ENCODE peak calls at places on chromosomes 2 and 18, in four cellular contexts. D is ascending aorta; T is HCT116; X is CD8-positive, alpha-beta T cell. V is an unnamed sample.

GRCh38 chr2:11377915-11378649 is 33.6 kb upstream of the ROCK2 start:
- DNase-seq in D (no peak), T (no peak), X (no peak), V (no peak)

GRCh38 chr2:136410673-136411072 is 292.7 kb upstream of the CXCR4 start:
- DNase-seq in X (no peak), D (no peak), T (no peak), V (no peak)

GRCh38 chr2:72942293-72942692 is 25.0 kb downstream of the EMX1 start:
- DNase-seq in T (no peak), X (no peak), D (no peak), V (no peak)

GRCh38 chr2:235864746-235865535 is 303.2 kb downstream of the GBX2 start:
- DNase-seq in D (no peak), T (no peak), X (no peak), V (no peak)

GRCh38 chr2:157329524-157329923 is 3.9 kb upstream of the ERMN start:
- DNase-seq in X (no peak), D (no peak), T (no peak), V (peak; percentile 41)

GRCh38 chr2:63054812-63055509 is 4.3 kb downstream of the OTX1 start:
- DNase-seq in X (no peak), T (no peak), D (no peak), V (no peak)

GRCh38 chr2:19648583-19648982 is 253.2 kb downstream of the TTC32 start:
- DNase-seq in D (no peak), X (no peak), T (no peak), V (no peak)

GRCh38 chr2:198374375-198375072 is 570.1 kb downstream of the PLCL1 start:
- DNase-seq in D (no peak), X (no peak), T (no peak), V (peak; percentile 19)

GRCh38 chr2:42764096-42764495 is at the start of gene OXER1:
- DNase-seq in X (no peak), T (no peak), D (no peak), V (no peak)

GRCh38 chr18:9874730-9875129 is 11.0 kb upstream of the TXNDC2 start:
- DNase-seq in D (no peak), T (no peak), X (no peak), V (no peak)

GRCh38 chr2:193929131-193929530 is 1727.9 kb upstream of the SLC39A10 start:
- DNase-seq in T (no peak), X (no peak), D (no peak), V (no peak)

GRCh38 chr2:141528990-141529389 is 601.8 kb downstream of the LRP1B start:
- DNase-seq in X (no peak), T (no peak), D (no peak), V (peak; percentile 67)

GRCh38 chr2:100921685-100922161 is 80.4 kb upstream of the RPL31 start:
- DNase-seq in T (no peak), D (no peak), X (no peak), V (no peak)

GRCh38 chr2:202109737-202110184 is 36.7 kb downstream of the KIAA2012 start:
- DNase-seq in T (no peak), D (no peak), X (no peak), V (no peak)

GRCh38 chr2:71796174-71796592 is 342.8 kb downstream of the DYSF start:
- DNase-seq in X (no peak), D (no peak), T (no peak), V (no peak)

GRCh38 chr2:112869258-112869842 is 32.8 kb upstream of the IL1B start:
- DNase-seq in T (peak; percentile 86), D (no peak), X (no peak), V (peak; percentile 93)

GRCh38 chr2:28661589-28662001 is 90.0 kb upstream of the PPP1CB start:
- DNase-seq in D (peak; percentile 63), T (no peak), X (no peak), V (peak; percentile 49)

GRCh38 chr18:37546651-37547050 is 18.9 kb downstream of the CELF4 start:
- DNase-seq in D (no peak), X (no peak), T (no peak), V (no peak)

GRCh38 chr2:31249009-31249690 is 15.2 kb downstream of the EHD3 start:
- DNase-seq in D (no peak), X (no peak), T (no peak), V (no peak)

GRCh38 chr18:48713302-48713701 is 174.5 kb downstream of the CTIF start:
- DNase-seq in T (no peak), D (no peak), X (no peak), V (no peak)

GRCh38 chr2:119857742-119858141 is 98.0 kb downstream of the PTPN4 start:
- DNase-seq in D (no peak), T (no peak), X (no peak), V (no peak)

GRCh38 chr2:133607679-133608078 is 39.4 kb upstream of the NCKAP5 start:
- DNase-seq in X (no peak), D (no peak), T (no peak), V (no peak)

GRCh38 chr2:9807555-9808305 is 35.5 kb upstream of the TAF1B start:
- DNase-seq in T (no peak), X (no peak), D (no peak), V (no peak)

GRCh38 chr18:79587298-79588125 is 92.1 kb upstream of the CTDP1 start:
- DNase-seq in T (no peak), D (no peak), X (no peak), V (no peak)

GRCh38 chr2:133346654-133347053 is 221.6 kb downstream of the NCKAP5 start:
- DNase-seq in X (no peak), T (no peak), D (no peak), V (no peak)

GRCh38 chr2:73297151-73297559 is 3.8 kb upstream of the EGR4 start:
- DNase-seq in D (no peak), X (no peak), T (no peak), V (no peak)

GRCh38 chr18:13703899-13704298 is 22.5 kb downstream of the FAM210A start:
- DNase-seq in D (no peak), T (peak; percentile 35), X (no peak), V (no peak)

GRCh38 chr18:61893304-61893970 is 630 bp upstream of the RNF152 start:
- DNase-seq in X (peak; percentile 16), T (no peak), D (no peak), V (no peak)

GRCh38 chr18:22410126-22410525 is 7.6 kb downstream of the CTAGE1 start:
- DNase-seq in D (no peak), X (no peak), T (no peak), V (no peak)

GRCh38 chr18:22405142-22405541 is 12.6 kb downstream of the CTAGE1 start:
- DNase-seq in T (no peak), D (no peak), X (no peak), V (no peak)

GRCh38 chr18:22409445-22409844 is 8.3 kb downstream of the CTAGE1 start:
- DNase-seq in D (no peak), X (no peak), T (no peak), V (no peak)

GRCh38 chr18:22411442-22411841 is 6.3 kb downstream of the CTAGE1 start:
- DNase-seq in X (no peak), D (no peak), T (no peak), V (no peak)

DNA sequence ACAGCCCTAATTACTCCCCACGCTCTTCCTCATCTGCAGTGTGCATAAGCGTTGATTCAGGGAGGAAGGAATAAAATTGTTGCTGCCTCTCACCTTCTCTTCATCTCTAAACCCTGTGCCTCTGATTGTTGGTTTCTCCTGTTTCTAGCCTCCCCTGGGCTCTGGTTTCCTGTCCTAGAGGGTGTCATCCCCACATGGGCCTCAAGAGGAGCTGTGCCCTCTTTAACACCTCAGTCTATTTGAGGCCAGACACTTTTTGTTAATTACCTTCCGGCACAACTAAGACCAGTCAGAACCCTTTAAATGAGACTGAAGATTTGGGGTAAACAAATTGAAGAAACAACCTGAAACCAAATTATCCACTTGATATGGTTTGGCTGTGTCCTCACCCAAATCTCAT is 9.7 kb downstream of the CTAGE1 start:
- DNase-seq in X (no peak), T (no peak), D (no peak), V (no peak)
- TF ChIP-seq CTCF in X (no peak), T (peak; percentile 38), D (no peak), V (no peak)

DNA sequence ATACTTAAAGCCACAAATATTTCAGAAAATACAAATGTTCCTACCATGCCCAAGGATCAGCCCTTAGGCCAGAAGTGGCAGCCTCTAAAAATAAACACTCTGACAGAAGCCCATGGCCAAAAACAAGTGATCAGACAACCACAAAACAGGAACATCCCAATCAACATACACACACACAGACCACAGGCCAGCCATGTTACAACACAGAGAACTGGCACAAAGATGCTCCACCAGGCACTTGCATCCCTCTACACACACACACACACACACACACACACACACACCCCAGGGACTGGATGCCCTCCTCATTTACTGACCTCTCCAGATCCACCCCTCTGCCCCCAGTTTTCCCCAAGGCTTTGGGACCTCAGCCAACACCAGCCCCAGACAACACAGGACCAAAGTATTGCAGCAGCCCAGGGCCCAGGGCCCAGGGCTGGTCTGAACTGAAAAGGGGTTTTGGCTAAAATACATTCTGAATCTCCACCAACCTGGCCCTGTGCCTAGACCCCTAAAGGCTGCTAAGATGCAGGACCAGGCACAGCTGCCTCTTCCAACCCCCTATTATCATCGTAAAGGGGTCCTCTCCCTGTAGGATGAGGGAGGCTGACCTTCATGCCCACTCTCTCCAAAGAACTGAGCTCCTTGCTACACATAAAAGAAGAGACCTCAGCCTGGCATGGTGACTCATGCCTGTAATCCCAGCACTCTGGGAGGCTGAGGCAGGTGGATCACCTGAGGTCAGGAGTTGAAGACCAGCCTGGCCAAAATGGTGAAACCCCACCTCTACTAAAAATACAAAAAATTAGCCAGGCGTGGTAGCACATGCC is 151.4 kb downstream of the TNS1 start:
- DNase-seq in X (no peak), D (no peak), T (no peak), V (no peak)
- TF ChIP-seq CTCF in X (no peak), D (no peak), T (no peak), V (no peak)

DNA sequence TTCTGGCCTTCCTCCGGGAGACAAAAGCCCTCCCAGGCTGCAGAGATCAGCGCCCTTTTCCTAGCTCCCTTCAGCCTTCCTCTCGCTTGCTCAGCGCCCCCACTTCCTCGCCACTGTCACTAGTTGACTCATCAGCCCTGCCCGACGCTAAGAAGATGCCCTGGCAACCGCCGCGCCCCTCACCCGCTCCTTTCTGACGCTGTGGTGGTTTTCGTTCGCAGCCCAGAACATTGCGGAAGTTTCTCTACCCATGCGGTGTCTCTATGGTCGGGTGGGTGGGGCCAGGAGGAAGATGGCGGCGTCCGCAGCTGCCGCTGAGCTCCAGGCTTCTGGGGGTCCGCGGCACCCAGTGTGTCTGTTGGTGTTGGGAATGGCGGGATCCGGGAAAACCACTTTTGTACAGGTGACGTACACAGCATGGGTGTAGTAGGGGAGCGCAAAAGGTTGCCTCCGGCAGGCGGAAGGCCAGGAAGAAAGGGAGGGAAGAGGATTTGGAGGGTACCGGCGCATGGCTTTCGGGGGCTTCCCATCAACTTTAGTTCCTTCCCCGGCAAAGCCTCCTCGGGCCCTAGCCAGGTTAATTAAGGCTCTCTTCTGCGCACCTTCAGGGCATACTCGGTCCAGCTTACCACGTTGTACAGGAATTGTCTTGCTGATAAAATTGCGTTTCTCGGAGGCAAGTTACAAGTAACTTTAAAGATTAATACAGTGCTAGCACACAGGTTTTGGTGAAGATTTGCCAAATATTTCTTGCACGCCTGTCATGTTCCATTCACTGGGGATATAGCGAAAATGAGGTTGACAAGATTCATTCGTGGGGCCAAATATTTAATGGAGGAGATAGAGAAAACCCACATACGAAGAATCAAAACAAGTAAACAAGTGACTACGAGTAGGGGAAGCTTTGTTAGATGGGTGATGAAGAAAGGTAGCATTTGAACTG is at the start of the genes CCDC121 and GPN1:
- DNase-seq in X (peak; percentile 94), D (peak; percentile 77), T (peak; percentile 59), V (no peak)
- TF ChIP-seq CTCF in X (no peak), D (no peak), T (no peak), V (no peak)

DNA sequence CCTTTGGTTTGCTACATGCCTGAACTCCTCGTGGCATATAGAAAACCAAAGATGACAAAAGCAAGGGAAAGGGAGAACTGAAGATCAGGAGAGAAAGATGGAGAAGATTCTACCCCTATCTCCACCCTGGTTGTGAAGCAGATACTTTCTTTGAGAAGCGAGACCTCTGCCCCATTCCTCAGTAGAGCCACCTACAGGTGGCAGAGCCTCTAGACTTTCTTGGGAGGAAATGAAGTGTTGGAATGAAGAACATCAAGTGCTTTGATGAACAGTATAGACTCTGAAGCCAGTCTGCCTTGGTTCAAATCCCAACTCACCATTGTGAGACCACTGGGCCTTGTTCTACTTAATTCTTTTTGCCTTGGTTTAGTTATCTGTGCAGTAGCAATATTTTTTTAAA is 348.8 kb upstream of the ETAA1 start:
- DNase-seq in T (no peak), X (no peak), D (no peak), V (no peak)
- TF ChIP-seq CTCF in T (no peak), X (no peak), D (no peak), V (no peak)